ENCODE peak calls at places on chromosomes 1 and 21, in eight cellular contexts. One of them, this sample, is unnamed.

GRCh38 chr1:229619002-229619401 is 6.9 kb downstream of the TAF5L start:
- DNase-seq in tibial nerve: no peak
- DNase-seq in GM23338: no peak
- DNase-seq in astrocyte of the spinal cord: no peak
- DNase-seq in AG09309: no peak
- DNase-seq in heart left ventricle: no peak
- DNase-seq in GM12865: no peak
- DNase-seq in testis: no peak
- DNase-seq in this sample: no peak

GRCh38 chr1:1256956-1257871 is 10.7 kb upstream of the C1QTNF12 start:
- DNase-seq in GM12865: no peak
- DNase-seq in tibial nerve: no peak
- DNase-seq in astrocyte of the spinal cord: no peak
- DNase-seq in AG09309: no peak
- DNase-seq in GM23338: no peak
- DNase-seq in testis: no peak
- DNase-seq in heart left ventricle: no peak
- DNase-seq in this sample: no peak

GRCh38 chr1:119783354-119784126 is 14.8 kb upstream of the HMGCS2 start:
- DNase-seq in astrocyte of the spinal cord: no peak
- DNase-seq in GM12865: no peak
- DNase-seq in heart left ventricle: no peak
- DNase-seq in GM23338: no peak
- DNase-seq in tibial nerve: no peak
- DNase-seq in testis: no peak
- DNase-seq in AG09309: no peak
- DNase-seq in this sample: no peak

GRCh38 chr1:172658871-172659453 is at the start of gene FASLG:
- DNase-seq in heart left ventricle: no peak
- DNase-seq in tibial nerve: no peak
- DNase-seq in GM23338: no peak
- DNase-seq in AG09309: no peak
- DNase-seq in astrocyte of the spinal cord: no peak
- DNase-seq in testis: no peak
- DNase-seq in GM12865: no peak
- DNase-seq in this sample: no peak

GRCh38 chr1:9651565-9652378 is at the start of gene PIK3CD:
- DNase-seq in tibial nerve: no peak
- DNase-seq in heart left ventricle: no peak
- DNase-seq in GM23338: peak
- DNase-seq in GM12865: peak
- DNase-seq in astrocyte of the spinal cord: peak
- DNase-seq in AG09309: no peak
- DNase-seq in testis: peak
- DNase-seq in this sample: no peak

GRCh38 chr21:43880111-43880985 is 15.3 kb downstream of the AGPAT3 start:
- DNase-seq in heart left ventricle: peak
- DNase-seq in AG09309: no peak
- DNase-seq in astrocyte of the spinal cord: peak
- DNase-seq in testis: no peak
- DNase-seq in tibial nerve: no peak
- DNase-seq in GM23338: peak
- DNase-seq in GM12865: no peak
- DNase-seq in this sample: no peak

GRCh38 chr21:35207322-35207721 is 158.2 kb upstream of the RUNX1 start:
- DNase-seq in GM12865: no peak
- DNase-seq in AG09309: no peak
- DNase-seq in GM23338: no peak
- DNase-seq in astrocyte of the spinal cord: no peak
- DNase-seq in testis: no peak
- DNase-seq in heart left ventricle: no peak
- DNase-seq in tibial nerve: no peak
- DNase-seq in this sample: no peak

GRCh38 chr1:92536593-92537332 is 50.0 kb upstream of the GFI1 start:
- DNase-seq in AG09309: no peak
- DNase-seq in astrocyte of the spinal cord: peak
- DNase-seq in heart left ventricle: no peak
- DNase-seq in tibial nerve: no peak
- DNase-seq in GM23338: no peak
- DNase-seq in GM12865: peak
- DNase-seq in testis: no peak
- DNase-seq in this sample: peak

DNA sequence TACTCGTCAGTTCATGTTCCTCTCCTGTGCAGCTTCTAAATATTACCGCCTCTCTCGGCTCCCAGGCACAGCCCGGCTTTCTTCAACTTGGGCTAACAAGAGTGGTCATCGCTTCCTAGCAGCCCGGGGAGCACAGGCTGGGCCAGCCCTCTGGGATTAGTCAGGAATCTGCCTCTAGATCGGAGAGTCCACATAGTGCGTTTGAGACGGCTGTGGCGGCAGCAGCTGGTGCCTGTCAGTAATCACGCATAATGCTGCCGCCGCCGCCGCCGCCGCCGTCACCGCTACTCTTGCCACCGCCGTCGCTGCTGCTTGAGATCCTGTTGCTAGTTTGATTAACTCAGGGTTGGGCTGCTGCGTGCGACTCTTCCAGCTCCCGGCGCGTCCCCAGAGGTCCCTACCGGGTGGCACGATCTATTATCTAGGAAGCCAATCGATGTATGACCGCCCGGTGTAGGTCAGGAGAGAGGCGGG is at the start of gene RXRG:
- DNase-seq in GM23338: peak
- DNase-seq in heart left ventricle: peak
- DNase-seq in AG09309: no peak
- DNase-seq in testis: peak
- DNase-seq in tibial nerve: peak
- DNase-seq in astrocyte of the spinal cord: peak
- DNase-seq in GM12865: no peak
- DNase-seq in this sample: no peak
- H3K4me3 ChIP-seq in GM23338: peak
- H3K4me3 ChIP-seq in heart left ventricle: peak
- H3K4me3 ChIP-seq in AG09309: no peak
- H3K4me3 ChIP-seq in testis: peak
- H3K4me3 ChIP-seq in tibial nerve: peak
- H3K4me3 ChIP-seq in astrocyte of the spinal cord: no peak
- H3K4me3 ChIP-seq in GM12865: no peak
- H3K4me3 ChIP-seq in this sample: no peak

GRCh38 chr1:212490276-212490675 is 57.6 kb downstream of the NENF start:
- DNase-seq in astrocyte of the spinal cord: no peak
- DNase-seq in GM23338: no peak
- DNase-seq in testis: no peak
- DNase-seq in heart left ventricle: no peak
- DNase-seq in tibial nerve: no peak
- DNase-seq in AG09309: no peak
- DNase-seq in GM12865: no peak
- DNase-seq in this sample: no peak

GRCh38 chr1:212489284-212489859 is 56.7 kb downstream of the NENF start:
- DNase-seq in GM12865: no peak
- DNase-seq in tibial nerve: no peak
- DNase-seq in GM23338: no peak
- DNase-seq in heart left ventricle: no peak
- DNase-seq in AG09309: no peak
- DNase-seq in testis: no peak
- DNase-seq in astrocyte of the spinal cord: no peak
- DNase-seq in this sample: no peak

GRCh38 chr1:212487774-212488435 is 55.2 kb downstream of the NENF start:
- DNase-seq in testis: no peak
- DNase-seq in tibial nerve: no peak
- DNase-seq in GM23338: no peak
- DNase-seq in heart left ventricle: no peak
- DNase-seq in astrocyte of the spinal cord: no peak
- DNase-seq in AG09309: no peak
- DNase-seq in GM12865: no peak
- DNase-seq in this sample: no peak

GRCh38 chr1:212487286-212487685 is 54.6 kb downstream of the NENF start:
- DNase-seq in astrocyte of the spinal cord: no peak
- DNase-seq in tibial nerve: no peak
- DNase-seq in GM23338: no peak
- DNase-seq in GM12865: no peak
- DNase-seq in testis: no peak
- DNase-seq in AG09309: no peak
- DNase-seq in heart left ventricle: no peak
- DNase-seq in this sample: no peak

DNA sequence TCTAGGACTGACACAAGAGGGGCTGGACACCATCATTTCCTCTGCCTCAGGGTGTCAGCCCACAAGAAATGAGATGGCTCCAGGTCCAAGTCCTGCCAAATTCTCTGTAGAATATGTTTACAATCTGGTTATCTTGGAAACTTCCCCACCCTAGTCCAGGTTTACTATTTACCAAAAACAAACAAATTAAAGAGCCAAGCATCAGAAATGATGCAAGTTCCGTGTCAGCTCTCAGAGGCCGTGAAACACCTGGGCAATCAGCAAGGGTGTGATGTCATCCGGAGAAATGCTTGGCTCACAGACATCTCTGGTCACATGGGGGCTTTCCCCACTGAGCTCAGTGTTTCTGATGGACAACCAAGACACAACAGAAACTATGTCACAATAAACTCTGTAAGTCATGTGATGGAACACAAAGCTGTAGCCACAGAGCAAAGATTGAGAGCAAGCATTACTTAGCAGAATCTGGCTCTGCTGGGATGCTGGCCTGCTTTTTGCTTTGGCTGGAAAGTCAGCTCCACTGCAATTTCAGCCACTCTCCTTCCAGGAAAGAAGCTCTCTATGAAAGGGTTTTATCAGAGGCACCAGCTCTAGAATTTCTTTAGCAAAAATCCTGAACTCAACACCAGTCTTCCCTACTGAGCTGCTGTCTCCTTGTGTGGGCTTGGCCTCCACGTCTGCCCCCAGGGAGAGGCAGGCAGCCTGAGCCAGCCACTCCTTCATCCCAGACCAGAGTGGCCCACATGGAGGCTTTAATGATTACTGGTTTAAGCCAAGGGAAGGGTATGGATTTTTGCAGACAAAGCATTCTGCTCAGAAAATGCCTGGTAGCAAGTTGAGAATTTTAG is 55.9 kb downstream of the NENF start:
- DNase-seq in heart left ventricle: no peak
- DNase-seq in GM23338: no peak
- DNase-seq in AG09309: peak
- DNase-seq in testis: peak
- DNase-seq in astrocyte of the spinal cord: peak
- DNase-seq in GM12865: peak
- DNase-seq in tibial nerve: peak
- DNase-seq in this sample: peak
- H3K4me3 ChIP-seq in heart left ventricle: no peak
- H3K4me3 ChIP-seq in GM23338: no peak
- H3K4me3 ChIP-seq in AG09309: no peak
- H3K4me3 ChIP-seq in testis: no peak
- H3K4me3 ChIP-seq in astrocyte of the spinal cord: no peak
- H3K4me3 ChIP-seq in GM12865: no peak
- H3K4me3 ChIP-seq in tibial nerve: no peak
- H3K4me3 ChIP-seq in this sample: no peak

GRCh38 chr1:31575373-31576140 is 758 bp upstream of the TINAGL1 start:
- DNase-seq in GM23338: peak
- DNase-seq in astrocyte of the spinal cord: no peak
- DNase-seq in heart left ventricle: no peak
- DNase-seq in GM12865: no peak
- DNase-seq in AG09309: no peak
- DNase-seq in testis: peak
- DNase-seq in tibial nerve: no peak
- DNase-seq in this sample: no peak
- H3K4me3 ChIP-seq in GM23338: peak
- H3K4me3 ChIP-seq in astrocyte of the spinal cord: no peak
- H3K4me3 ChIP-seq in heart left ventricle: peak
- H3K4me3 ChIP-seq in GM12865: no peak
- H3K4me3 ChIP-seq in AG09309: no peak
- H3K4me3 ChIP-seq in testis: no peak
- H3K4me3 ChIP-seq in tibial nerve: no peak
- H3K4me3 ChIP-seq in this sample: no peak

GRCh38 chr1:167617100-167617949 is 12.7 kb upstream of the RCSD1 start:
- DNase-seq in GM23338: peak
- DNase-seq in testis: no peak
- DNase-seq in astrocyte of the spinal cord: peak
- DNase-seq in GM12865: peak
- DNase-seq in heart left ventricle: peak
- DNase-seq in AG09309: no peak
- DNase-seq in tibial nerve: peak
- DNase-seq in this sample: peak

GRCh38 chr1:167618366-167618765 is 11.7 kb upstream of the RCSD1 start:
- DNase-seq in astrocyte of the spinal cord: no peak
- DNase-seq in tibial nerve: no peak
- DNase-seq in testis: no peak
- DNase-seq in heart left ventricle: no peak
- DNase-seq in GM12865: no peak
- DNase-seq in AG09309: no peak
- DNase-seq in GM23338: no peak
- DNase-seq in this sample: no peak

GRCh38 chr1:167618789-167619188 is 11.2 kb upstream of the RCSD1 start:
- DNase-seq in testis: no peak
- DNase-seq in GM23338: no peak
- DNase-seq in heart left ventricle: no peak
- DNase-seq in tibial nerve: no peak
- DNase-seq in astrocyte of the spinal cord: no peak
- DNase-seq in AG09309: no peak
- DNase-seq in GM12865: no peak
- DNase-seq in this sample: no peak

GRCh38 chr1:167616521-167616920 is 13.5 kb upstream of the RCSD1 start:
- DNase-seq in testis: no peak
- DNase-seq in GM23338: no peak
- DNase-seq in GM12865: no peak
- DNase-seq in heart left ventricle: no peak
- DNase-seq in astrocyte of the spinal cord: no peak
- DNase-seq in tibial nerve: no peak
- DNase-seq in AG09309: no peak
- DNase-seq in this sample: no peak

DNA sequence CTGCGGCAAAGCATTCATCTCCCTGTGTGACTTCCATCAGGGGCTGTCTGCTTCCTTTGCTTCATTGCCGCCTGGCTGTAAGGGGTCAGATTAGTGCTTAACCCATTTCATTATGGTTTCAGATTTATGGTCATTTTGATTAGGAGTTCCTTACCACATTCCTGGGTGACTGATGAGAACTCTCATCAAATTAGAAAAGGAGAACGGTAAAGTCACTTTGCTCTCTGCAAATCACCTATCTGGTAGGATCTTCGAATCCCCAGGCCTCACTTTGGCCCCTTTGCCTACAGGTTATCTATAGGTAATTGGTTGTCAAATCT is 12.1 kb upstream of the RCSD1 start:
- DNase-seq in astrocyte of the spinal cord: no peak
- DNase-seq in AG09309: no peak
- DNase-seq in testis: no peak
- DNase-seq in GM23338: no peak
- DNase-seq in heart left ventricle: no peak
- DNase-seq in GM12865: no peak
- DNase-seq in tibial nerve: no peak
- DNase-seq in this sample: no peak
- H3K4me3 ChIP-seq in astrocyte of the spinal cord: no peak
- H3K4me3 ChIP-seq in AG09309: no peak
- H3K4me3 ChIP-seq in testis: no peak
- H3K4me3 ChIP-seq in GM23338: no peak
- H3K4me3 ChIP-seq in heart left ventricle: peak
- H3K4me3 ChIP-seq in GM12865: no peak
- H3K4me3 ChIP-seq in tibial nerve: no peak
- H3K4me3 ChIP-seq in this sample: no peak

GRCh38 chr1:116485976-116486375 is 84.8 kb downstream of the CD58 start:
- DNase-seq in GM12865: no peak
- DNase-seq in testis: no peak
- DNase-seq in heart left ventricle: no peak
- DNase-seq in GM23338: no peak
- DNase-seq in AG09309: peak
- DNase-seq in tibial nerve: no peak
- DNase-seq in astrocyte of the spinal cord: no peak
- DNase-seq in this sample: peak
- H3K4me3 ChIP-seq in GM12865: no peak
- H3K4me3 ChIP-seq in testis: no peak
- H3K4me3 ChIP-seq in heart left ventricle: no peak
- H3K4me3 ChIP-seq in GM23338: no peak
- H3K4me3 ChIP-seq in AG09309: no peak
- H3K4me3 ChIP-seq in tibial nerve: no peak
- H3K4me3 ChIP-seq in astrocyte of the spinal cord: no peak
- H3K4me3 ChIP-seq in this sample: no peak

This sample was measured in skeletal muscle cell.